ENCODE peak calls at places on chromosomes 5 and 9, in six cellular contexts. One of them, this sample, is unnamed.
A peak's percentile ranks its signal among the peaks of the same experiment; 100 is the strongest.

GRCh38 chr9:136808781-136809158 is 1.0 kb downstream of the RABL6 start:
- DNase-seq in activated CD8-positive, alpha-beta memory T cell treated with anti-CD3 and anti-CD28 coated beads, Interleukin-2, amount 50 U/mL, for 4 hours: no peak
- DNase-seq in EH: peak; percentile 56
- DNase-seq in D341Med: no peak
- DNase-seq in foreskin fibroblast: no peak
- DNase-seq in natural killer cell treated with Interleukin-12 subunit alpha and Interleukin-12 subunit beta and Interleukin-15 and Interleukin-18, amount 100 ng/mL, for 72 hours: no peak
- DNase-seq in this sample: peak; percentile 44

GRCh38 chr9:133403766-133404439 is 13.9 kb downstream of the REXO4 start:
- DNase-seq in foreskin fibroblast: no peak
- DNase-seq in D341Med: peak; percentile 70
- DNase-seq in activated CD8-positive, alpha-beta memory T cell treated with anti-CD3 and anti-CD28 coated beads, Interleukin-2, amount 50 U/mL, for 4 hours: peak; percentile 68
- DNase-seq in EH: peak; percentile 30
- DNase-seq in natural killer cell treated with Interleukin-12 subunit alpha and Interleukin-12 subunit beta and Interleukin-15 and Interleukin-18, amount 100 ng/mL, for 72 hours: no peak
- DNase-seq in this sample: peak; percentile 22

GRCh38 chr5:96702503-96703383 is 40.6 kb downstream of the CAST start:
- DNase-seq in natural killer cell treated with Interleukin-12 subunit alpha and Interleukin-12 subunit beta and Interleukin-15 and Interleukin-18, amount 100 ng/mL, for 72 hours: peak; percentile 87
- DNase-seq in activated CD8-positive, alpha-beta memory T cell treated with anti-CD3 and anti-CD28 coated beads, Interleukin-2, amount 50 U/mL, for 4 hours: peak; percentile 86
- DNase-seq in EH: peak; percentile 97
- DNase-seq in foreskin fibroblast: peak; percentile 98
- DNase-seq in D341Med: peak; percentile 94
- DNase-seq in this sample: peak; percentile 99

GRCh38 chr9:76161546-76161945 is 232.7 kb downstream of the RFK start:
- DNase-seq in natural killer cell treated with Interleukin-12 subunit alpha and Interleukin-12 subunit beta and Interleukin-15 and Interleukin-18, amount 100 ng/mL, for 72 hours: no peak
- DNase-seq in EH: peak; percentile 89
- DNase-seq in foreskin fibroblast: peak; percentile 74
- DNase-seq in D341Med: no peak
- DNase-seq in activated CD8-positive, alpha-beta memory T cell treated with anti-CD3 and anti-CD28 coated beads, Interleukin-2, amount 50 U/mL, for 4 hours: no peak
- DNase-seq in this sample: peak; percentile 83

GRCh38 chr5:9233712-9234111 is 312.2 kb downstream of the SEMA5A start:
- DNase-seq in D341Med: no peak
- DNase-seq in foreskin fibroblast: no peak
- DNase-seq in activated CD8-positive, alpha-beta memory T cell treated with anti-CD3 and anti-CD28 coated beads, Interleukin-2, amount 50 U/mL, for 4 hours: no peak
- DNase-seq in EH: peak; percentile 83
- DNase-seq in natural killer cell treated with Interleukin-12 subunit alpha and Interleukin-12 subunit beta and Interleukin-15 and Interleukin-18, amount 100 ng/mL, for 72 hours: no peak
- DNase-seq in this sample: peak; percentile 37

GRCh38 chr5:123966781-123967180 is 454.8 kb downstream of the CSNK1G3 start:
- DNase-seq in foreskin fibroblast: no peak
- DNase-seq in activated CD8-positive, alpha-beta memory T cell treated with anti-CD3 and anti-CD28 coated beads, Interleukin-2, amount 50 U/mL, for 4 hours: no peak
- DNase-seq in D341Med: no peak
- DNase-seq in EH: no peak
- DNase-seq in natural killer cell treated with Interleukin-12 subunit alpha and Interleukin-12 subunit beta and Interleukin-15 and Interleukin-18, amount 100 ng/mL, for 72 hours: no peak
- DNase-seq in this sample: no peak

GRCh38 chr5:21145376-21145775 is 1157.4 kb upstream of the CDH18 start:
- DNase-seq in foreskin fibroblast: no peak
- DNase-seq in D341Med: no peak
- DNase-seq in activated CD8-positive, alpha-beta memory T cell treated with anti-CD3 and anti-CD28 coated beads, Interleukin-2, amount 50 U/mL, for 4 hours: no peak
- DNase-seq in EH: no peak
- DNase-seq in natural killer cell treated with Interleukin-12 subunit alpha and Interleukin-12 subunit beta and Interleukin-15 and Interleukin-18, amount 100 ng/mL, for 72 hours: no peak
- DNase-seq in this sample: no peak

GRCh38 chr5:1660037-1660400 is 136.3 kb upstream of the LPCAT1 start:
- DNase-seq in natural killer cell treated with Interleukin-12 subunit alpha and Interleukin-12 subunit beta and Interleukin-15 and Interleukin-18, amount 100 ng/mL, for 72 hours: no peak
- DNase-seq in D341Med: no peak
- DNase-seq in EH: no peak
- DNase-seq in foreskin fibroblast: no peak
- DNase-seq in activated CD8-positive, alpha-beta memory T cell treated with anti-CD3 and anti-CD28 coated beads, Interleukin-2, amount 50 U/mL, for 4 hours: no peak
- DNase-seq in this sample: no peak

GRCh38 chr5:622359-622758 is 10.2 kb downstream of the CEP72 start:
- DNase-seq in foreskin fibroblast: no peak
- DNase-seq in EH: no peak
- DNase-seq in natural killer cell treated with Interleukin-12 subunit alpha and Interleukin-12 subunit beta and Interleukin-15 and Interleukin-18, amount 100 ng/mL, for 72 hours: peak; percentile 47
- DNase-seq in D341Med: no peak
- DNase-seq in activated CD8-positive, alpha-beta memory T cell treated with anti-CD3 and anti-CD28 coated beads, Interleukin-2, amount 50 U/mL, for 4 hours: no peak
- DNase-seq in this sample: no peak

This sample was measured in AG08395.